ENCODE peak calls at places on chromosome 6, in four cellular contexts. W is A549, B is K562, O is HepG2. Q is an unnamed sample.

GRCh38 chr6:73665686-73666319 is 12.0 kb upstream of the SLC17A5 start:
- DNase-seq in W (no peak), B (no peak), O (no peak), Q (no peak)

GRCh38 chr6:134908906-134909516 is 40.9 kb downstream of the ALDH8A1 start:
- DNase-seq in W (peak), B (no peak), O (peak), Q (no peak)

GRCh38 chr6:156977527-156978291 is 200.5 kb downstream of the ARID1B start:
- DNase-seq in W (no peak), B (no peak), O (no peak), Q (no peak)

GRCh38 chr6:155084431-155085123 is 89.5 kb downstream of the TIAM2 start:
- DNase-seq in W (no peak), B (no peak), O (peak), Q (no peak)

GRCh38 chr6:158095031-158095430 is 73.0 kb downstream of the SERAC1 start:
- DNase-seq in W (no peak), B (no peak), O (peak), Q (no peak)

GRCh38 chr6:90284236-90284744 is 12.4 kb downstream of the BACH2 start:
- DNase-seq in W (peak), B (peak), O (no peak), Q (no peak)

GRCh38 chr6:160000280-160000704 is 31.4 kb downstream of the IGF2R start:
- DNase-seq in W (no peak), B (no peak), O (no peak), Q (no peak)

GRCh38 chr6:30787954-30788353 is 43.6 kb upstream of the IER3 start:
- DNase-seq in W (no peak), B (no peak), O (peak), Q (no peak)

GRCh38 chr6:77930945-77931344 is 278.1 kb downstream of the MEI4 start:
- DNase-seq in W (no peak), B (no peak), O (no peak), Q (no peak)

GRCh38 chr6:165245287-165245686 is 64.1 kb downstream of the C6orf118 start:
- DNase-seq in W (peak), B (no peak), O (no peak), Q (no peak)

GRCh38 chr6:13413906-13414555 is 73.4 kb downstream of the GFOD1 start:
- DNase-seq in W (no peak), B (no peak), O (no peak), Q (no peak)

GRCh38 chr6:51814418-51814817 is 273.0 kb downstream of the PKHD1 start:
- DNase-seq in W (no peak), B (no peak), O (no peak), Q (peak)

GRCh38 chr6:8108031-8108660 is 5.8 kb upstream of the EEF1E1 start:
- DNase-seq in W (peak), B (peak), O (peak), Q (no peak)

GRCh38 chr6:156735751-156736150 is 41.4 kb upstream of the ARID1B start:
- DNase-seq in W (no peak), B (no peak), O (no peak), Q (no peak)

GRCh38 chr6:149140137-149140909 is 177.2 kb upstream of the TAB2 start:
- DNase-seq in W (no peak), B (peak), O (no peak), Q (no peak)

GRCh38 chr6:10904015-10904414 is 17.2 kb downstream of the SYCP2L start:
- DNase-seq in W (no peak), B (no peak), O (no peak), Q (no peak)

GRCh38 chr6:13431861-13432465 is 55.4 kb downstream of the GFOD1 start:
- DNase-seq in W (peak), B (no peak), O (peak), Q (no peak)

GRCh38 chr6:37525460-37526357 is 26.0 kb upstream of the CCDC167 start:
- DNase-seq in W (no peak), B (peak), O (no peak), Q (peak)

GRCh38 chr6:113805167-113805835 is 51.8 kb upstream of the MARCKS start:
- DNase-seq in W (no peak), B (no peak), O (no peak), Q (no peak)

DNA sequence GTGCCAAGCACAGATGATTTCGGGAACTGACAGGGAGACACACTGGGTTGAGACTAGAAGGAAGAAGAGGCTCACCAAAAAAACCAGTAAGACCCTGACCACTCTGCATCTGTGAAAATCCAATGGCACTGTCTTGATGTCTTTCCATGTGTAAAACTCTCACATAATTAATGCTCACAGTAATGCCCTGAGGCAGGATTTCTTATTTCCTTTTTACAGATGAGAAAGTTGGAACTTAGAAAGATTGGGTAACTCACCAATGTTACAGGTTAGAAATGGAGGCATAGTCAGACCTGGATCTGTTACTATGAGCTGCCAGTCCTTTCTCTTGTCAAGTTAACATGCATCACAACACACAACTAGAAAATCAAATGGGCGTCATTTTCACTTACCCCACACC is 151.0 kb upstream of the MCHR2 start:
- DNase-seq in W (no peak), B (no peak), O (no peak), Q (no peak)
- TF ChIP-seq MAX in W (no peak), B (no peak), O (no peak), Q (no peak)

GRCh38 chr6:18746727-18747126 is 359.6 kb downstream of the RNF144B start:
- DNase-seq in W (no peak), B (no peak), O (no peak), Q (no peak)

GRCh38 chr6:18753071-18753470 is 365.9 kb downstream of the RNF144B start:
- DNase-seq in W (no peak), B (no peak), O (no peak), Q (no peak)

GRCh38 chr6:18748314-18748713 is 361.2 kb downstream of the RNF144B start:
- DNase-seq in W (no peak), B (no peak), O (no peak), Q (no peak)

DNA sequence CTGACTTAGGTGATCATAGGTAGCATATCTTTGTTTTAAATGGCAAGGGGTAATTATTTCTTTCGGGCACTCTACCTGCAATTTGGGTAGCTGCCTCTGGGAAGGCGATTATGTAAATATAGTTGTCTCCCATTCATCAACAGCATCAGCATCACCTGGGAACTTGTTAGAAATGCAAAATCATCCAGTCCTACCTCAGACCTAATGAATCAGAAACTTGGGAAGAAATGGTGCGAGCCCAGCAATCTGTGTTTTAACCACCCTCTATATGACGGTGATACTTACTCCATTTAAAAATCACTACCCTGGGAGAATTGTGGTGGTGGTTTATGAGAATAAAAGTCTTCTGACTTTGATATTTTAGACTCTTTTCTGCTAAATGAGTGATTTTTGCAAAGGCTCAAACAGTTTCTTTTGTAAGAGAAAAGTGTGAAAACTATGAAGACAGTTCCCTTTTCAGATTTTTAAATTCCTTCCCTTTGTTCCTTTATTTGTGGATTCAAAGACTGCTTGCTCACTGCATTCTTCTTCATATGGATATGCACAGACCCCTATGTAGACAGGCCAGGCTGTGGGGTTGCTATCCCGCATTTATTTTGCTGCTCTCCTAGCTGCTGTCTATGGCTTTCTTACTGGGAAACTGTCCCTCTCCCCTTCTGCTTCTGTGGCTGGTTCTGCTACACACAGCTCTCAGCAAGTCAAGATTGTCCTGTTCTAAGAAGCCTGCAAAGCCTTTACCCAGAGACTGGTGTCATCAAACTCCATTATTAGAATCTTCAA is 365.3 kb downstream of the RNF144B start:
- DNase-seq in W (no peak), B (no peak), O (no peak), Q (no peak)
- TF ChIP-seq NR3C1 in W (no peak), B (no peak), O (no peak), Q (no peak)

DNA sequence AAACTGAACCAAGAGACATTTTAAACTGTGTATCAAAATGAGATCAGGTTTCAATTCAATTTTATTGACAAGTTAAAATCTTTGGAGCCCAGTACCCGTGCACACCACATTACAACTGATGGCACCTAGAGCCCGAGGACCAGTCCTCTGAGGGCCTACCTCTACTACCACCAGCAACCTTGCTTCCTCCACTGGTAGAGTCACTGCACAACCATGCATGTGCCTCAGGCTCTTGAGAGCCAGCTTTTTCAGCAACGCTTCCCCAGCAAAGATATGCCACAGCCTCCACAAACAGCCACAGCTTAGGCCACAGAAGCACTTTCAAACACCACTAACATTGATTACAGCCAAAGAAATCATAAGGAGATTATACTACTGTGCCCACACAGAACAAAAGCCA is 328.6 kb upstream of the RNF217 start:
- DNase-seq in W (no peak), B (no peak), O (no peak), Q (no peak)
- TF ChIP-seq MAX in W (no peak), B (no peak), O (no peak), Q (no peak)

DNA sequence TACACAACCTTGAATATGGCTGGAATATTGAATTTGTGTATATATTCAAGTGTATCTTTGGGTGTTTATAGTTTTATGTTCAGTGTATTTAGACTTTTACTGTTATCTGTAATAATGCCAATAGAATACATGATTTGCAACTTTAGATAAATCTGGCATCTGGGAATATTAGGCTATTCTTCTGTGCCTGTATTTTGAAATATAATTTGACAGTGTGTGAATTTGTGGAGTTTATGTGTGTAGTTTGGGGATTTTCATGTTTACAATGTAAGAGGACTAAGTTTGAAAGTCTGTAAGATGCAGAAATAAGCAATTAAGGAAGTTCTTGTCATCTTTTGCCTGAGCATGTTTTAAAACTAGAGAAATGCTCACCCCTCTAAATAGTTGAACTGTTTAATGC is at the start of gene OR10C1:
- DNase-seq in W (no peak), B (no peak), O (no peak), Q (no peak)
- TF ChIP-seq NR3C1 in W (no peak), B (no peak), O (no peak), Q (no peak)

GRCh38 chr6:41818271-41819054 is 31.0 kb downstream of the TOMM6 start:
- DNase-seq in W (no peak), B (peak), O (no peak), Q (no peak)
- TF ChIP-seq MAX in W (no peak), B (no peak), O (no peak), Q (no peak)

DNA sequence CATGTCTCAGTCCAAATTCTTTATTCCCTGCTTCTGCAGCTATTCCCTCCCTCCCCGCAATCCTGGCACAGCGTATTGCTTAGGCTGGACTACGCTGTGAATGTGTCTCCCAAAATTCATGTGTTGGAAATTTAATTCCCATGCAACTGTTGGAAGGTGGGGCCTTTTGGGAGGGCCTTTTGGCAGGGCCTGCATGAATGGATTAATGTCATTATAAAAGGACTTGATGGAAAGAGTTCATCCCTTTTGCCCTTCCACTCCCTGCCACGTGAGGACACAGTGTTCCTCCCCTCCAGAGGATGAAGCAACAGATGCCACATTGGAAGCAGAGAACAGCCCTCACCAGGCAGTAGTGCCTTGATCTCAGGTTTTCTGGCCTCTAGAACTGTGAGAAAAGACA is 20.4 kb upstream of the NOTCH4 start:
- DNase-seq in W (no peak), B (no peak), O (no peak), Q (no peak)
- TF ChIP-seq NR3C1 in W (no peak), B (no peak), O (no peak), Q (no peak)

GRCh38 chr6:150417899-150418824 is 49.4 kb downstream of the IYD start:
- DNase-seq in W (peak), B (peak), O (peak), Q (no peak)
- TF ChIP-seq MAX in W (no peak), B (no peak), O (no peak), Q (no peak)

GRCh38 chr6:35145757-35146156 is 4.6 kb upstream of the TCP11 start:
- DNase-seq in W (no peak), B (no peak), O (no peak), Q (no peak)

GRCh38 chr6:35140991-35141720 is at the start of gene TCP11:
- DNase-seq in W (no peak), B (peak), O (no peak), Q (peak)

GRCh38 chr6:35139470-35139869 is 1.7 kb downstream of the TCP11 start:
- DNase-seq in W (no peak), B (no peak), O (no peak), Q (no peak)

GRCh38 chr6:35139924-35140524 is 1.1 kb downstream of the TCP11 start:
- DNase-seq in W (peak), B (peak), O (peak), Q (peak)

DNA sequence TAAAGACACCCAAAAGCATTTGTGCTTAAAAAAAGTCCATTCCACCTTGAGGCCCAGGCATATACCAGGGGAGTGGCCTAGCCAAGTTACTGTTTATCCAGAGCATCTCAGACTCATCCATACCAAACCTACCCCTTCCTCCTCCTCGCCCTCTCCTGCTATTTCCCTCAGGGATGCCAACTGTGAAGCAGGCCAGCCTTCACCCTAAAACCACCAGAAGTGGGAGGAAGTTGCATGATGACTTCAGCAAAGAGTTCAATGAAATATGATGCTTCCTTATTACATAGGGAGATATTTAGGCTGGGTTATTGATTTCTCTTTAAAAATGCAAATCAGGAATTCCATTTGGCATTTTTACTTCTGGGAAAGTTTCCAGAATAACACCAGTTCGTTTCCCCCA is 1.4 kb upstream of the TCP11 start:
- DNase-seq in W (peak), B (no peak), O (no peak), Q (no peak)
- TF ChIP-seq NR3C1 in W (no peak), B (no peak), O (no peak), Q (no peak)

DNA sequence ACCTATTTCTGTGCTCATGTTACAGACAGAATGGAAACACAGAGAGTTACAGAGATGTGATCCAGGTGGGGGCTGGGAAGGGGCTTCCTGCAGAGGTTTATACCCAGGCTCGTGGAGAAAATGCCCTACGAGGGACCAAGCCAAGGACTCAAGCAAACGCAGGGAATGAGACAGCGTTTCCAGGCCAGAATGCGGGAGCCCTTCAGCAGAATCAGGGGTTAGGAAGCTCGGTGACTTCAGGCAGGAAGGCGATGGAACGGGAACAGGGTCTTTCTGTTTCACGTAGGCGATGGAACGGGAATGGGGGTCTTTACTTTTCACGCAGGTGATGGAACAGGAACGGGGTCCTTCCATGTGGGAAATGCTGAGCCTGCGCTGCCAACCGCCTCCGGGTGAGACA is 82.6 kb downstream of the THBS2 start:
- DNase-seq in W (no peak), B (no peak), O (no peak), Q (no peak)
- TF ChIP-seq MAX in W (no peak), B (no peak), O (no peak), Q (no peak)

DNA sequence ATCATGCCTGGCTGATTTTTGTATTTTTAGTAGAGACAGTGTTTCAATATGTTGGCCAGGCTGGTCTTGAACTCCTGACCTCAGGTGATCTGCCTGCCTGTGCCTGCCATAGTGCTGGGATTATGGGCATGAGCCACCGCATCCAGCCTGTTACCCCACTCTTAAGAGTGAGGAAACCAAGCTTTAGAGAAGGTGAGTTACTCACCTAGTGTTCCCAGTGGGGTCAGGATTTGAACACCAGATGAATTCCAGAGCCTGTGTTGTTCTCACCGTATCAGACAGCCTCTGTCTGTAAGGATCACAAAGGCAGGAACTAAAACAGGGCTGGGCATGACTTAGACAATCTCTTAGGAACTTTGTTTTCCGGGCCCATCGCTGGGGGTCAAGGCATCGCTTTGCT is 9.4 kb upstream of the FANCE start:
- DNase-seq in W (no peak), B (no peak), O (no peak), Q (no peak)
- TF ChIP-seq NR3C1 in W (no peak), B (no peak), O (no peak), Q (no peak)